ENCODE peak calls at places on chromosomes 2 and 18, in six cellular contexts. One of them, this sample, is unnamed.
A peak's percentile ranks its signal among the peaks of the same experiment; 100 is the strongest.

GRCh38 chr2:223896751-223897320 is 48.3 kb downstream of the WDFY1 start:
- DNase-seq in naive B cell: peak; percentile 54
- DNase-seq in lower leg skin: peak; percentile 84
- DNase-seq in kidney glomerular epithelial cell: peak; percentile 24
- DNase-seq in T-helper 2 cell: no peak
- DNase-seq in NCI-H748 treated with DMSO at 0.1 percent for 48 hours: no peak
- DNase-seq in this sample: peak; percentile 69

GRCh38 chr2:235605306-235605998 is 111.6 kb downstream of the AGAP1 start:
- DNase-seq in kidney glomerular epithelial cell: peak; percentile 79
- DNase-seq in naive B cell: no peak
- DNase-seq in lower leg skin: peak; percentile 96
- DNase-seq in T-helper 2 cell: no peak
- DNase-seq in NCI-H748 treated with DMSO at 0.1 percent for 48 hours: peak; percentile 93
- DNase-seq in this sample: no peak

GRCh38 chr2:1777792-1778191 is 33.5 kb upstream of the PXDN start:
- DNase-seq in lower leg skin: no peak
- DNase-seq in NCI-H748 treated with DMSO at 0.1 percent for 48 hours: no peak
- DNase-seq in T-helper 2 cell: no peak
- DNase-seq in naive B cell: no peak
- DNase-seq in kidney glomerular epithelial cell: no peak
- DNase-seq in this sample: no peak

GRCh38 chr2:8662239-8662879 is 19.5 kb upstream of the ID2 start:
- DNase-seq in naive B cell: no peak
- DNase-seq in kidney glomerular epithelial cell: peak; percentile 42
- DNase-seq in T-helper 2 cell: no peak
- DNase-seq in lower leg skin: peak; percentile 73
- DNase-seq in NCI-H748 treated with DMSO at 0.1 percent for 48 hours: no peak
- DNase-seq in this sample: no peak

GRCh38 chr18:73891572-73892421 is 255.8 kb downstream of the FBXO15 start:
- DNase-seq in T-helper 2 cell: no peak
- DNase-seq in lower leg skin: no peak
- DNase-seq in kidney glomerular epithelial cell: no peak
- DNase-seq in naive B cell: no peak
- DNase-seq in NCI-H748 treated with DMSO at 0.1 percent for 48 hours: no peak
- DNase-seq in this sample: no peak

GRCh38 chr2:144339048-144339447 is 180.9 kb downstream of the ZEB2 start:
- DNase-seq in naive B cell: no peak
- DNase-seq in lower leg skin: no peak
- DNase-seq in kidney glomerular epithelial cell: no peak
- DNase-seq in NCI-H748 treated with DMSO at 0.1 percent for 48 hours: no peak
- DNase-seq in T-helper 2 cell: no peak
- DNase-seq in this sample: no peak

GRCh38 chr2:168244318-168244717 is 3.1 kb downstream of the STK39 start:
- DNase-seq in lower leg skin: no peak
- DNase-seq in kidney glomerular epithelial cell: no peak
- DNase-seq in T-helper 2 cell: no peak
- DNase-seq in naive B cell: no peak
- DNase-seq in NCI-H748 treated with DMSO at 0.1 percent for 48 hours: peak; percentile 17
- DNase-seq in this sample: peak; percentile 81

GRCh38 chr2:16261071-16261470 is 320.7 kb downstream of the MYCN start:
- DNase-seq in NCI-H748 treated with DMSO at 0.1 percent for 48 hours: no peak
- DNase-seq in T-helper 2 cell: no peak
- DNase-seq in naive B cell: no peak
- DNase-seq in kidney glomerular epithelial cell: no peak
- DNase-seq in lower leg skin: no peak
- DNase-seq in this sample: no peak

GRCh38 chr2:240946046-240946445 is 39.9 kb downstream of the CROCC2 start:
- DNase-seq in kidney glomerular epithelial cell: no peak
- DNase-seq in NCI-H748 treated with DMSO at 0.1 percent for 48 hours: no peak
- DNase-seq in T-helper 2 cell: no peak
- DNase-seq in lower leg skin: peak; percentile 65
- DNase-seq in naive B cell: no peak
- DNase-seq in this sample: no peak

GRCh38 chr2:120864981-120865380 is 129.3 kb downstream of the GLI2 start:
- DNase-seq in NCI-H748 treated with DMSO at 0.1 percent for 48 hours: no peak
- DNase-seq in kidney glomerular epithelial cell: no peak
- DNase-seq in lower leg skin: no peak
- DNase-seq in T-helper 2 cell: no peak
- DNase-seq in naive B cell: no peak
- DNase-seq in this sample: no peak

GRCh38 chr18:59180150-59180845 is 39.7 kb upstream of the GRP start:
- DNase-seq in T-helper 2 cell: no peak
- DNase-seq in NCI-H748 treated with DMSO at 0.1 percent for 48 hours: no peak
- DNase-seq in naive B cell: no peak
- DNase-seq in kidney glomerular epithelial cell: no peak
- DNase-seq in lower leg skin: no peak
- DNase-seq in this sample: no peak

GRCh38 chr2:141522702-141523101 is 608.1 kb downstream of the LRP1B start:
- DNase-seq in NCI-H748 treated with DMSO at 0.1 percent for 48 hours: no peak
- DNase-seq in T-helper 2 cell: no peak
- DNase-seq in kidney glomerular epithelial cell: no peak
- DNase-seq in naive B cell: no peak
- DNase-seq in lower leg skin: no peak
- DNase-seq in this sample: no peak

GRCh38 chr2:103138123-103138886 is 376.5 kb downstream of the TMEM182 start:
- DNase-seq in lower leg skin: no peak
- DNase-seq in T-helper 2 cell: no peak
- DNase-seq in kidney glomerular epithelial cell: no peak
- DNase-seq in naive B cell: no peak
- DNase-seq in NCI-H748 treated with DMSO at 0.1 percent for 48 hours: no peak
- DNase-seq in this sample: no peak

GRCh38 chr2:84299211-84299775 is 159.8 kb downstream of the SUCLG1 start:
- DNase-seq in naive B cell: no peak
- DNase-seq in lower leg skin: no peak
- DNase-seq in T-helper 2 cell: no peak
- DNase-seq in kidney glomerular epithelial cell: no peak
- DNase-seq in NCI-H748 treated with DMSO at 0.1 percent for 48 hours: no peak
- DNase-seq in this sample: no peak

GRCh38 chr18:30682667-30683066 is 359.9 kb downstream of the DSC3 start:
- DNase-seq in kidney glomerular epithelial cell: no peak
- DNase-seq in T-helper 2 cell: no peak
- DNase-seq in lower leg skin: no peak
- DNase-seq in NCI-H748 treated with DMSO at 0.1 percent for 48 hours: no peak
- DNase-seq in naive B cell: no peak
- DNase-seq in this sample: no peak

GRCh38 chr2:234839285-234839684 is 112.5 kb upstream of the SH3BP4 start:
- DNase-seq in naive B cell: no peak
- DNase-seq in lower leg skin: no peak
- DNase-seq in T-helper 2 cell: no peak
- DNase-seq in NCI-H748 treated with DMSO at 0.1 percent for 48 hours: no peak
- DNase-seq in kidney glomerular epithelial cell: peak; percentile 32
- DNase-seq in this sample: no peak

GRCh38 chr2:51657849-51658248 is 625.9 kb upstream of the NRXN1 start:
- DNase-seq in naive B cell: no peak
- DNase-seq in kidney glomerular epithelial cell: no peak
- DNase-seq in NCI-H748 treated with DMSO at 0.1 percent for 48 hours: no peak
- DNase-seq in T-helper 2 cell: no peak
- DNase-seq in lower leg skin: no peak
- DNase-seq in this sample: no peak

GRCh38 chr2:228329279-228329678 is 147.8 kb upstream of the SPHKAP start:
- DNase-seq in NCI-H748 treated with DMSO at 0.1 percent for 48 hours: no peak
- DNase-seq in kidney glomerular epithelial cell: no peak
- DNase-seq in lower leg skin: no peak
- DNase-seq in T-helper 2 cell: no peak
- DNase-seq in naive B cell: no peak
- DNase-seq in this sample: no peak

GRCh38 chr2:39990335-39990734 is 211.3 kb upstream of the THUMPD2 start:
- DNase-seq in T-helper 2 cell: no peak
- DNase-seq in kidney glomerular epithelial cell: peak; percentile 24
- DNase-seq in lower leg skin: no peak
- DNase-seq in NCI-H748 treated with DMSO at 0.1 percent for 48 hours: no peak
- DNase-seq in naive B cell: no peak
- DNase-seq in this sample: no peak

GRCh38 chr2:106334802-106335201 is 133.4 kb downstream of the RGPD3 start:
- DNase-seq in T-helper 2 cell: no peak
- DNase-seq in naive B cell: no peak
- DNase-seq in NCI-H748 treated with DMSO at 0.1 percent for 48 hours: no peak
- DNase-seq in kidney glomerular epithelial cell: no peak
- DNase-seq in lower leg skin: no peak
- DNase-seq in this sample: no peak

GRCh38 chr2:127355407-127356008 is 32.3 kb downstream of the MAP3K2 start:
- DNase-seq in lower leg skin: no peak
- DNase-seq in NCI-H748 treated with DMSO at 0.1 percent for 48 hours: no peak
- DNase-seq in kidney glomerular epithelial cell: no peak
- DNase-seq in naive B cell: peak; percentile 33
- DNase-seq in T-helper 2 cell: no peak
- DNase-seq in this sample: peak; percentile 59

GRCh38 chr2:241050624-241051577 is 51.2 kb downstream of the MTERF4 start:
- DNase-seq in lower leg skin: peak; percentile 80
- DNase-seq in NCI-H748 treated with DMSO at 0.1 percent for 48 hours: no peak
- DNase-seq in kidney glomerular epithelial cell: no peak
- DNase-seq in naive B cell: no peak
- DNase-seq in T-helper 2 cell: no peak
- DNase-seq in this sample: no peak

GRCh38 chr2:123415678-123416077 is 609.4 kb upstream of the CNTNAP5 start:
- DNase-seq in naive B cell: no peak
- DNase-seq in kidney glomerular epithelial cell: no peak
- DNase-seq in lower leg skin: no peak
- DNase-seq in T-helper 2 cell: no peak
- DNase-seq in NCI-H748 treated with DMSO at 0.1 percent for 48 hours: no peak
- DNase-seq in this sample: no peak

GRCh38 chr2:84495539-84496146 is 20.7 kb upstream of the DNAH6 start:
- DNase-seq in NCI-H748 treated with DMSO at 0.1 percent for 48 hours: peak; percentile 14
- DNase-seq in kidney glomerular epithelial cell: peak; percentile 69
- DNase-seq in T-helper 2 cell: no peak
- DNase-seq in lower leg skin: no peak
- DNase-seq in naive B cell: peak; percentile 56
- DNase-seq in this sample: peak; percentile 78

GRCh38 chr2:43005211-43005974 is 213.0 kb upstream of the HAAO start:
- DNase-seq in NCI-H748 treated with DMSO at 0.1 percent for 48 hours: no peak
- DNase-seq in kidney glomerular epithelial cell: peak; percentile 57
- DNase-seq in naive B cell: no peak
- DNase-seq in T-helper 2 cell: no peak
- DNase-seq in lower leg skin: peak; percentile 82
- DNase-seq in this sample: no peak

GRCh38 chr2:157194844-157195243 is 62.7 kb upstream of the GALNT5 start:
- DNase-seq in NCI-H748 treated with DMSO at 0.1 percent for 48 hours: no peak
- DNase-seq in naive B cell: no peak
- DNase-seq in T-helper 2 cell: no peak
- DNase-seq in kidney glomerular epithelial cell: no peak
- DNase-seq in lower leg skin: no peak
- DNase-seq in this sample: no peak

GRCh38 chr2:3584608-3585007 is 9.5 kb downstream of the RPS7 start:
- DNase-seq in kidney glomerular epithelial cell: no peak
- DNase-seq in lower leg skin: peak; percentile 36
- DNase-seq in naive B cell: no peak
- DNase-seq in NCI-H748 treated with DMSO at 0.1 percent for 48 hours: no peak
- DNase-seq in T-helper 2 cell: no peak
- DNase-seq in this sample: no peak

GRCh38 chr2:18891598-18892345 is 302.4 kb upstream of the NT5C1B start:
- DNase-seq in lower leg skin: no peak
- DNase-seq in T-helper 2 cell: no peak
- DNase-seq in NCI-H748 treated with DMSO at 0.1 percent for 48 hours: no peak
- DNase-seq in kidney glomerular epithelial cell: no peak
- DNase-seq in naive B cell: no peak
- DNase-seq in this sample: no peak

GRCh38 chr2:86825728-86826386 is 35.1 kb upstream of the CD8A start:
- DNase-seq in NCI-H748 treated with DMSO at 0.1 percent for 48 hours: no peak
- DNase-seq in kidney glomerular epithelial cell: no peak
- DNase-seq in lower leg skin: no peak
- DNase-seq in naive B cell: no peak
- DNase-seq in T-helper 2 cell: no peak
- DNase-seq in this sample: no peak

GRCh38 chr2:96207778-96208143 is 866 bp downstream of the STARD7 start:
- DNase-seq in lower leg skin: no peak
- DNase-seq in NCI-H748 treated with DMSO at 0.1 percent for 48 hours: no peak
- DNase-seq in kidney glomerular epithelial cell: peak; percentile 50
- DNase-seq in T-helper 2 cell: no peak
- DNase-seq in naive B cell: no peak
- DNase-seq in this sample: no peak

GRCh38 chr2:10028407-10028987 is 14.9 kb upstream of the KLF11 start:
- DNase-seq in T-helper 2 cell: no peak
- DNase-seq in lower leg skin: no peak
- DNase-seq in kidney glomerular epithelial cell: no peak
- DNase-seq in NCI-H748 treated with DMSO at 0.1 percent for 48 hours: no peak
- DNase-seq in naive B cell: no peak
- DNase-seq in this sample: peak; percentile 31

GRCh38 chr2:241940329-241940728 is 70.8 kb downstream of the RTP5 start:
- DNase-seq in kidney glomerular epithelial cell: no peak
- DNase-seq in T-helper 2 cell: no peak
- DNase-seq in NCI-H748 treated with DMSO at 0.1 percent for 48 hours: no peak
- DNase-seq in naive B cell: no peak
- DNase-seq in lower leg skin: peak; percentile 36
- DNase-seq in this sample: peak; percentile 19

GRCh38 chr2:7925506-7925905 is 756.4 kb upstream of the ID2 start:
- DNase-seq in naive B cell: no peak
- DNase-seq in lower leg skin: no peak
- DNase-seq in kidney glomerular epithelial cell: no peak
- DNase-seq in T-helper 2 cell: no peak
- DNase-seq in NCI-H748 treated with DMSO at 0.1 percent for 48 hours: no peak
- DNase-seq in this sample: no peak

GRCh38 chr2:103792039-103792438 is 1030.2 kb downstream of the TMEM182 start:
- DNase-seq in lower leg skin: no peak
- DNase-seq in NCI-H748 treated with DMSO at 0.1 percent for 48 hours: no peak
- DNase-seq in naive B cell: no peak
- DNase-seq in kidney glomerular epithelial cell: no peak
- DNase-seq in T-helper 2 cell: no peak
- DNase-seq in this sample: no peak

GRCh38 chr2:150063432-150063889 is 424.0 kb downstream of the RND3 start:
- DNase-seq in T-helper 2 cell: no peak
- DNase-seq in NCI-H748 treated with DMSO at 0.1 percent for 48 hours: no peak
- DNase-seq in kidney glomerular epithelial cell: peak; percentile 2
- DNase-seq in naive B cell: no peak
- DNase-seq in lower leg skin: no peak
- DNase-seq in this sample: no peak

GRCh38 chr2:98800330-98801064 is 69.6 kb upstream of the MGAT4A start:
- DNase-seq in T-helper 2 cell: no peak
- DNase-seq in NCI-H748 treated with DMSO at 0.1 percent for 48 hours: no peak
- DNase-seq in naive B cell: no peak
- DNase-seq in lower leg skin: no peak
- DNase-seq in kidney glomerular epithelial cell: no peak
- DNase-seq in this sample: no peak

GRCh38 chr18:68454511-68455228 is 260.2 kb downstream of the TMX3 start:
- DNase-seq in lower leg skin: no peak
- DNase-seq in kidney glomerular epithelial cell: no peak
- DNase-seq in NCI-H748 treated with DMSO at 0.1 percent for 48 hours: no peak
- DNase-seq in T-helper 2 cell: no peak
- DNase-seq in naive B cell: no peak
- DNase-seq in this sample: no peak

GRCh38 chr2:158025263-158025996 is 76.2 kb upstream of the UPP2 start:
- DNase-seq in lower leg skin: no peak
- DNase-seq in T-helper 2 cell: no peak
- DNase-seq in naive B cell: no peak
- DNase-seq in NCI-H748 treated with DMSO at 0.1 percent for 48 hours: no peak
- DNase-seq in kidney glomerular epithelial cell: no peak
- DNase-seq in this sample: no peak

This sample was measured in NAMALWA.